ENCODE peak calls at places on chromosomes 7 and 10, in four cellular contexts. N is left ventricle myocardium inferior, I is B cell, Q is lung. K is an unnamed sample.

GRCh38 chr7:121428857-121429489 is 32.9 kb upstream of the FAM3C start:
- DNase-seq in N (no peak), I (no peak), Q (no peak), K (no peak)

GRCh38 chr7:126723966-126724544 is 528.7 kb downstream of the GRM8 start:
- DNase-seq in N (no peak), I (no peak), Q (no peak), K (no peak)

GRCh38 chr10:86730227-86730626 is 26.2 kb upstream of the BMPR1A start:
- DNase-seq in N (peak; percentile 59), I (no peak), Q (no peak), K (no peak)

GRCh38 chr10:44958196-44958896 is 1.3 kb upstream of the RASSF4 start:
- DNase-seq in N (no peak), I (no peak), Q (no peak), K (no peak)

GRCh38 chr7:73931502-73931901 is 70.5 kb downstream of the TMEM270 start:
- DNase-seq in N (no peak), I (no peak), Q (no peak), K (no peak)

GRCh38 chr7:143882020-143882610 is 19.9 kb downstream of the TCAF1 start:
- DNase-seq in N (peak; percentile 77), I (no peak), Q (no peak), K (peak; percentile 16)

GRCh38 chr10:50592961-50593418 is 30.8 kb downstream of the SGMS1 start:
- DNase-seq in N (no peak), I (no peak), Q (no peak), K (no peak)

GRCh38 chr10:58266003-58266825 is 1.5 kb downstream of the IPMK start:
- DNase-seq in N (no peak), I (peak; percentile 56), Q (no peak), K (peak; percentile 21)

GRCh38 chr7:93307131-93307660 is 75.0 kb downstream of the VPS50 start:
- DNase-seq in N (no peak), I (no peak), Q (no peak), K (no peak)

GRCh38 chr7:88429382-88429781 is 122.7 kb upstream of the STEAP4 start:
- DNase-seq in N (no peak), I (no peak), Q (no peak), K (no peak)

GRCh38 chr7:2728309-2729042 is 40.5 kb downstream of the AMZ1 start:
- DNase-seq in N (no peak), I (no peak), Q (no peak), K (no peak)

GRCh38 chr10:70512149-70512611 is 33.6 kb downstream of the PALD1 start:
- DNase-seq in N (no peak), I (no peak), Q (no peak), K (no peak)

DNA sequence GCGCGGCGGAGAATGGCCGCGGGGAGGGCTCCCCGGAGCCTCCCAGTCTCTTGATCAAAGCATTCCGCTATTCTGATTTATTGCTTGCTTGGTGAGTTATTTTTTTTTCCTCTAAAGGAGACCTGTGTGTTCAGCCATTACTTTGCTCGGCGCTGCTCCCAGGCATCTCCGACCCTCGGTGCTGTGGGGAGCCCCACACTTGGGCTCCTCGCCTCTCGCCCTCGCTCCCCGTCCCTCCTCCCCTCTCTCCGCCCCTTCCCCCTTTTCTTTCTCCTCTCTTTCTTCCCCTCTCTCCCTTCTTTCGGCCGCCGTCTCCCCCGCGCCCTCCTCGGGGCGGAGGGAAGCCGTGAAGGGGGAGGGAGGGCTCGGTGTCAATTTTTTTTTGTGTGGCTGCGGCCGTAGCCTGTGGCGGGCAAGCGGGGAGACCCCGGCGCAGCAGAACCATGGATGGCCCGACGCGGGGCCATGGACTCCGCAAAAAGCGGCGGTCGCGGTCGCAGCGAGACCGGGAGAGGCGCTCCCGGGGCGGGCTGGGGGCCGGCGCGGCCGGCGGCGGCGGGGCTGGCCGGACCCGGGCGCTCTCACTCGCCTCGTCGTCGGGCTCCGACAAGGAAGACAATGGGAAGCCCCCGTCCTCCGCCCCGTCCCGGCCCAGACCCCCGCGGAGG is 1.1 kb downstream of the AUTS2 start:
- DNase-seq in N (no peak), I (peak; percentile 37), Q (no peak), K (peak; percentile 29)
- TF ChIP-seq CTCF in N (no peak), I (no peak), Q (no peak), K (no peak)

GRCh38 chr7:18421297-18422004 is 74.1 kb upstream of the HDAC9 start:
- DNase-seq in N (no peak), I (peak; percentile 11), Q (no peak), K (peak; percentile 7)
- TF ChIP-seq CTCF in N (no peak), I (no peak), Q (no peak), K (no peak)

DNA sequence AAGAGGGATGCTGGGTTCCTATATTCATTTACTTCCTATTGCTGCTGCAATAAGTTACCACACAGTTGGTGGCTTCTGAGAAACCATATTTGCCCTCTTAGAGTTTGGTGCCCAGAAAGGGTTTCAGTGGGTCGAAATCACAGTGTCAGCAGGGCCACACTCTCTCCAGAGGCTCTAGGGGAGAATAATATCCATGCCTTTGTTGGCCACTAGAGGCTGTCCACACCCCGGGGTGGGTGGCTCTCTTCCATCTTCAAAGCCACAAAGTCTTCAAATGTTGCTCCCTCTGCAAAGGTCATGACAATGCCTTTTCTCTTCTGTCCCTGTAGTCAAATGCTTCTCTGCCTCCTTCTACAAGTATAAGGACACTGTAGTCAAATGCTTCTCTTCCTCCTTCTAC is 989.4 kb downstream of the CCSER2 start:
- DNase-seq in N (no peak), I (no peak), Q (no peak), K (no peak)
- TF ChIP-seq CTCF in N (no peak), I (no peak), Q (no peak), K (no peak)

GRCh38 chr7:87152112-87152896 is at the start of gene DMTF1:
- DNase-seq in N (peak; percentile 94), I (peak; percentile 93), Q (peak; percentile 95), K (peak; percentile 93)
- TF ChIP-seq CTCF in N (peak; percentile 24), I (no peak), Q (no peak), K (no peak)

GRCh38 chr7:151764056-151764920 is 112.6 kb downstream of the PRKAG2 start:
- DNase-seq in N (no peak), I (no peak), Q (no peak), K (no peak)
- TF ChIP-seq CTCF in N (no peak), I (no peak), Q (no peak), K (no peak)

DNA sequence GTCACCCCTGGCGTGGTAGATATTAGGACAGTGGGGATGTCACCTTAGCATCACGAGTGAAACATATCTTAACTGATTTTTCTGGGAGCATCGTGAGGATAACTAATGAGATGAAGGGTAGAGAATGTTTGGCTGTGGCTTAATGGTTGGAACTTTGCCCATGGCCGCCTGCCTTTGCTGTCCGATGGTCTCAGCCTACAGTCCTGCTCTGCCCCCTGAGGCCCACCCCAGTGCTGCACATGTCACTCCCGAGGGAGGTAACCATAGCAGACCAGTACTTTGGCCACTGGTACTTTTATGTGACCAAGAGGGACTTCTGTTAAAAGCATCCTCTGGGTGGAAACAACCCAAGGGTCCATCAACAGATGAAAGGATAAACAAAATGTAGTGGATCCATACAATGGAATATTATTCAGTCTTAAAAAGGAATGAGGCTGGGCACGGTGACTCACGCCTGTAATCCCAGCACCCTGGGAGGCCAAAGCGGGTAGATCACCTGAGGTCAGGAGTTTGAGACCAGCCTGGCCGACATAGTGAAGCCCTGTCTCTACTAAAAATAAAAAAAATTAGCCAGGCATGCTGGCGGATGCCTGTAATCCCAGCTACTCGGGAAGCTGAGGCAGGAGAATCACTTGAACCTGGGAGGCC is 58.4 kb downstream of the TACR2 start:
- DNase-seq in N (no peak), I (no peak), Q (no peak), K (no peak)
- TF ChIP-seq CTCF in N (peak; percentile 14), I (no peak), Q (no peak), K (no peak)

DNA sequence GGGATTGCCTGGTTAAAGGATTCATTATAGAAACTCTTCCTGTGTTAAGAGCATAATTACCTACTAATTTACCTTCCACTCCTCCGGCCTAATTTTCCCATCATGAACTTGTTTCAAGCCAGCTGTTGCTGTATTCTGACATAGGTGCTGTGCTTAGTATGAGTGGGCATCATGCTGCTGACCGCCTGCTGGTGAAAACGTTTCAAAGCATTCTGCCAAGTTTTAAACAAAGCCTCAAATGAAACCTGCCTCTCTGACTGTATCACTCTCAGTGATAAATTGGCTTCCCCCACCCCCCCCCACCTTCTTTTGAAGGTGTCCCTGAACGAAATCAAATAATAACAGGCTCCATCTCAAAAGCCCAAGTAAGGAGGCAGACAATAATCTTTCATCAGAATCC is 47.9 kb upstream of the KCNMA1 start:
- DNase-seq in N (no peak), I (no peak), Q (no peak), K (no peak)
- TF ChIP-seq CTCF in N (no peak), I (no peak), Q (no peak), K (no peak)

GRCh38 chr10:74035324-74035723 is 37.4 kb downstream of the VCL start:
- DNase-seq in N (no peak), I (no peak), Q (no peak), K (no peak)

GRCh38 chr10:74036474-74036873 is 38.6 kb downstream of the VCL start:
- DNase-seq in N (no peak), I (no peak), Q (no peak), K (no peak)

GRCh38 chr10:74044419-74044818 is 46.5 kb downstream of the VCL start:
- DNase-seq in N (no peak), I (no peak), Q (no peak), K (no peak)

GRCh38 chr10:74039561-74040145 is 41.7 kb downstream of the VCL start:
- DNase-seq in N (no peak), I (no peak), Q (peak; percentile 38), K (no peak)

GRCh38 chr10:74040200-74041126 is 42.5 kb downstream of the VCL start:
- DNase-seq in N (no peak), I (no peak), Q (no peak), K (no peak)
- TF ChIP-seq CTCF in N (no peak), I (no peak), Q (no peak), K (no peak)

K was measured in GM10248.